ENCODE peak calls at places on chromosomes 3 and 15, in nine cellular contexts. One of them, this sample, is unnamed.

GRCh38 chr15:92693922-92694331 is 38.4 kb upstream of the FAM174B start:
- DNase-seq in K562: peak; percentile 63
- DNase-seq in sigmoid colon: no peak
- DNase-seq in HFF-Myc: no peak
- DNase-seq in AG10803: peak; percentile 9
- DNase-seq in psoas muscle: no peak
- DNase-seq in neural progenitor cell: peak; percentile 75
- DNase-seq in fibroblast of lung: peak; percentile 3
- DNase-seq in prostate gland: no peak
- DNase-seq in this sample: peak; percentile 35

GRCh38 chr3:4977889-4978258 is 1.4 kb upstream of the BHLHE40 start:
- DNase-seq in HFF-Myc: no peak
- DNase-seq in neural progenitor cell: no peak
- DNase-seq in K562: no peak
- DNase-seq in AG10803: no peak
- DNase-seq in fibroblast of lung: no peak
- DNase-seq in psoas muscle: no peak
- DNase-seq in sigmoid colon: no peak
- DNase-seq in prostate gland: no peak
- DNase-seq in this sample: no peak

GRCh38 chr3:42702982-42703694 is 540 bp upstream of the HHATL start:
- DNase-seq in K562: no peak
- DNase-seq in neural progenitor cell: no peak
- DNase-seq in prostate gland: no peak
- DNase-seq in fibroblast of lung: no peak
- DNase-seq in HFF-Myc: no peak
- DNase-seq in psoas muscle: no peak
- DNase-seq in sigmoid colon: no peak
- DNase-seq in AG10803: no peak
- DNase-seq in this sample: no peak

GRCh38 chr3:189841474-189842205 is 210.5 kb downstream of the TP63 start:
- DNase-seq in prostate gland: no peak
- DNase-seq in fibroblast of lung: peak; percentile 82
- DNase-seq in sigmoid colon: no peak
- DNase-seq in HFF-Myc: no peak
- DNase-seq in AG10803: peak; percentile 76
- DNase-seq in K562: no peak
- DNase-seq in neural progenitor cell: no peak
- DNase-seq in psoas muscle: no peak
- DNase-seq in this sample: no peak

GRCh38 chr15:63465104-63465503 is 39.3 kb upstream of the USP3 start:
- DNase-seq in sigmoid colon: no peak
- DNase-seq in fibroblast of lung: peak; percentile 75
- DNase-seq in HFF-Myc: no peak
- DNase-seq in prostate gland: peak; percentile 30
- DNase-seq in K562: no peak
- DNase-seq in AG10803: peak; percentile 86
- DNase-seq in psoas muscle: no peak
- DNase-seq in neural progenitor cell: no peak
- DNase-seq in this sample: peak; percentile 88

GRCh38 chr3:195767792-195768191 is 43.9 kb downstream of the MUC4 start:
- DNase-seq in prostate gland: no peak
- DNase-seq in AG10803: no peak
- DNase-seq in sigmoid colon: peak; percentile 24
- DNase-seq in neural progenitor cell: no peak
- DNase-seq in psoas muscle: no peak
- DNase-seq in fibroblast of lung: no peak
- DNase-seq in K562: no peak
- DNase-seq in HFF-Myc: no peak
- DNase-seq in this sample: no peak

GRCh38 chr3:5016218-5017161 is 37.3 kb downstream of the BHLHE40 start:
- DNase-seq in fibroblast of lung: peak; percentile 79
- DNase-seq in K562: peak; percentile 90
- DNase-seq in HFF-Myc: no peak
- DNase-seq in prostate gland: no peak
- DNase-seq in AG10803: peak; percentile 42
- DNase-seq in psoas muscle: no peak
- DNase-seq in neural progenitor cell: no peak
- DNase-seq in sigmoid colon: no peak
- DNase-seq in this sample: peak; percentile 90

GRCh38 chr15:64993290-64993689 is 3.6 kb upstream of the SPG21 start:
- DNase-seq in prostate gland: no peak
- DNase-seq in K562: no peak
- DNase-seq in psoas muscle: no peak
- DNase-seq in sigmoid colon: no peak
- DNase-seq in fibroblast of lung: no peak
- DNase-seq in HFF-Myc: no peak
- DNase-seq in AG10803: no peak
- DNase-seq in neural progenitor cell: no peak
- DNase-seq in this sample: no peak

GRCh38 chr3:62833538-62833937 is 41.7 kb downstream of the CADPS start:
- DNase-seq in AG10803: peak; percentile 17
- DNase-seq in sigmoid colon: no peak
- DNase-seq in neural progenitor cell: peak; percentile 44
- DNase-seq in psoas muscle: no peak
- DNase-seq in HFF-Myc: no peak
- DNase-seq in K562: peak; percentile 5
- DNase-seq in prostate gland: no peak
- DNase-seq in fibroblast of lung: peak; percentile 19
- DNase-seq in this sample: peak; percentile 8

GRCh38 chr3:62835594-62836236 is 39.5 kb downstream of the CADPS start:
- DNase-seq in HFF-Myc: no peak
- DNase-seq in sigmoid colon: no peak
- DNase-seq in neural progenitor cell: no peak
- DNase-seq in prostate gland: no peak
- DNase-seq in psoas muscle: no peak
- DNase-seq in K562: no peak
- DNase-seq in fibroblast of lung: no peak
- DNase-seq in AG10803: no peak
- DNase-seq in this sample: peak; percentile 3

GRCh38 chr3:62837145-62837787 is 38.0 kb downstream of the CADPS start:
- DNase-seq in fibroblast of lung: no peak
- DNase-seq in sigmoid colon: no peak
- DNase-seq in AG10803: no peak
- DNase-seq in psoas muscle: no peak
- DNase-seq in prostate gland: no peak
- DNase-seq in HFF-Myc: no peak
- DNase-seq in neural progenitor cell: no peak
- DNase-seq in K562: no peak
- DNase-seq in this sample: no peak

GRCh38 chr3:62827550-62827949 is 47.7 kb downstream of the CADPS start:
- DNase-seq in fibroblast of lung: no peak
- DNase-seq in HFF-Myc: no peak
- DNase-seq in K562: no peak
- DNase-seq in AG10803: no peak
- DNase-seq in sigmoid colon: no peak
- DNase-seq in neural progenitor cell: no peak
- DNase-seq in psoas muscle: no peak
- DNase-seq in prostate gland: no peak
- DNase-seq in this sample: no peak

GRCh38 chr3:62832569-62832968 is 42.6 kb downstream of the CADPS start:
- DNase-seq in AG10803: no peak
- DNase-seq in HFF-Myc: no peak
- DNase-seq in neural progenitor cell: no peak
- DNase-seq in psoas muscle: no peak
- DNase-seq in prostate gland: no peak
- DNase-seq in K562: no peak
- DNase-seq in fibroblast of lung: no peak
- DNase-seq in sigmoid colon: no peak
- DNase-seq in this sample: no peak
- H3K4me3 ChIP-seq in AG10803: no peak overlapping the region
- H3K4me3 ChIP-seq in HFF-Myc: no peak overlapping the region
- H3K4me3 ChIP-seq in neural progenitor cell: no peak overlapping the region
- H3K4me3 ChIP-seq in psoas muscle: no peak overlapping the region
- H3K4me3 ChIP-seq in prostate gland: no peak overlapping the region
- H3K4me3 ChIP-seq in K562: no peak overlapping the region
- H3K4me3 ChIP-seq in fibroblast of lung: no peak overlapping the region
- H3K4me3 ChIP-seq in sigmoid colon: no peak overlapping the region
- H3K4me3 ChIP-seq in this sample: no peak overlapping the region

GRCh38 chr3:185942396-185942795 is 4.6 kb upstream of the TRA2B start:
- DNase-seq in K562: no peak
- DNase-seq in HFF-Myc: no peak
- DNase-seq in prostate gland: no peak
- DNase-seq in sigmoid colon: no peak
- DNase-seq in neural progenitor cell: no peak
- DNase-seq in AG10803: no peak
- DNase-seq in psoas muscle: no peak
- DNase-seq in fibroblast of lung: no peak
- DNase-seq in this sample: no peak

GRCh38 chr3:185940951-185941350 is 3.1 kb upstream of the TRA2B start:
- DNase-seq in sigmoid colon: no peak
- DNase-seq in neural progenitor cell: no peak
- DNase-seq in HFF-Myc: no peak
- DNase-seq in psoas muscle: no peak
- DNase-seq in K562: no peak
- DNase-seq in prostate gland: no peak
- DNase-seq in fibroblast of lung: no peak
- DNase-seq in AG10803: no peak
- DNase-seq in this sample: no peak

GRCh38 chr3:185939721-185940120 is 1.9 kb upstream of the TRA2B start:
- DNase-seq in K562: no peak
- DNase-seq in neural progenitor cell: no peak
- DNase-seq in prostate gland: no peak
- DNase-seq in sigmoid colon: no peak
- DNase-seq in AG10803: no peak
- DNase-seq in fibroblast of lung: no peak
- DNase-seq in HFF-Myc: no peak
- DNase-seq in psoas muscle: no peak
- DNase-seq in this sample: no peak

GRCh38 chr3:185942907-185943306 is 5.1 kb upstream of the TRA2B start:
- DNase-seq in AG10803: no peak
- DNase-seq in prostate gland: no peak
- DNase-seq in K562: no peak
- DNase-seq in psoas muscle: no peak
- DNase-seq in sigmoid colon: no peak
- DNase-seq in fibroblast of lung: no peak
- DNase-seq in HFF-Myc: no peak
- DNase-seq in neural progenitor cell: no peak
- DNase-seq in this sample: no peak

DNA sequence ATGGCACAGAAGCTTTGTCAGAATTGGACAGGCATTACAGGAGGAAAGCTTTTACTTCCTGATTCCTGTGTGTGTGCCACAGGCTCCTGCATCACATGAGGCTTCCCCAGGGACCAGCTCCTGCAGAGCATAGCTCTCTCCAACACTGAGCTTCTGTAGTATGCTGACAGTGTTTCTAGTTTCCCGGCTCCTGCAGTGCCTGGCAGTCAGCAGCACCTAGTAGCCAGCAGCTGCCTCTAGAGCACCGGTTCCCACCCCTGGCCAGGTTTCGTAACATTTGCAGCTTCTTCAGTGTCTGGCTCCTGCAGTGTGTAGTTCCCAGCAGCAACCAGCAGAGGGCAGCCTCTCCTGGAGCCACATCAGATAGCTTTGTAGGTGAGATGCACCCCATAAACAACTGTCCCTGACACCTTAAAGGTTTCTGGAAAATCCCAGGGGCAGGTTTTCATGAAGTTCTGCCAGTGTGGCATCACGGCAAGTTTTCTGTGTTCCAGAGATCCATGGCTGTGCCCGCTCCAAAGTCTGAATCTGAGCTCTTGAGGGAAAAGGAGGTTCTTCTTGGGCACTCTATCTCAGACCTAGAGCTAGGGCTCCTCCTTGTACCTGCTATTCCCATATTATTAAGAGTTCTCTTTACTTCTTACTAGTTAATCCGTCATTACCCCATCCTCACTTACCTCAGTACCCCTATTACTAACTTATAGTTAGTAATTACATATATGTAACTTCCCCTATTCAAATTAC is 5.7 kb upstream of the TRA2B start:
- DNase-seq in neural progenitor cell: peak; percentile 80
- DNase-seq in sigmoid colon: peak; percentile 92
- DNase-seq in prostate gland: peak; percentile 84
- DNase-seq in AG10803: peak; percentile 76
- DNase-seq in K562: peak; percentile 73
- DNase-seq in fibroblast of lung: peak; percentile 57
- DNase-seq in HFF-Myc: peak; percentile 48
- DNase-seq in psoas muscle: peak; percentile 93
- DNase-seq in this sample: peak; percentile 88
- TF ChIP-seq CTCF in neural progenitor cell: peak; percentile 98
- TF ChIP-seq CTCF in sigmoid colon: peak; percentile 70
- TF ChIP-seq CTCF in prostate gland: peak; percentile 94
- TF ChIP-seq CTCF in AG10803: peak; percentile 99
- TF ChIP-seq CTCF in K562: peak; percentile 97
- TF ChIP-seq CTCF in fibroblast of lung: peak; percentile 98
- TF ChIP-seq CTCF in HFF-Myc: peak; percentile 100
- TF ChIP-seq CTCF in psoas muscle: peak; percentile 99
- TF ChIP-seq CTCF in this sample: peak; percentile 100

GRCh38 chr3:35529337-35529736 is 110.0 kb upstream of the ARPP21 start:
- DNase-seq in sigmoid colon: no peak
- DNase-seq in K562: no peak
- DNase-seq in HFF-Myc: no peak
- DNase-seq in neural progenitor cell: no peak
- DNase-seq in psoas muscle: no peak
- DNase-seq in fibroblast of lung: no peak
- DNase-seq in AG10803: no peak
- DNase-seq in prostate gland: no peak
- DNase-seq in this sample: no peak

GRCh38 chr3:35524851-35525250 is 114.5 kb upstream of the ARPP21 start:
- DNase-seq in prostate gland: no peak
- DNase-seq in fibroblast of lung: no peak
- DNase-seq in sigmoid colon: no peak
- DNase-seq in psoas muscle: no peak
- DNase-seq in K562: no peak
- DNase-seq in AG10803: no peak
- DNase-seq in neural progenitor cell: no peak
- DNase-seq in HFF-Myc: no peak
- DNase-seq in this sample: no peak

GRCh38 chr3:35523838-35524237 is 115.5 kb upstream of the ARPP21 start:
- DNase-seq in K562: no peak
- DNase-seq in prostate gland: no peak
- DNase-seq in fibroblast of lung: peak; percentile 69
- DNase-seq in sigmoid colon: no peak
- DNase-seq in HFF-Myc: no peak
- DNase-seq in AG10803: no peak
- DNase-seq in psoas muscle: no peak
- DNase-seq in neural progenitor cell: no peak
- DNase-seq in this sample: no peak

DNA sequence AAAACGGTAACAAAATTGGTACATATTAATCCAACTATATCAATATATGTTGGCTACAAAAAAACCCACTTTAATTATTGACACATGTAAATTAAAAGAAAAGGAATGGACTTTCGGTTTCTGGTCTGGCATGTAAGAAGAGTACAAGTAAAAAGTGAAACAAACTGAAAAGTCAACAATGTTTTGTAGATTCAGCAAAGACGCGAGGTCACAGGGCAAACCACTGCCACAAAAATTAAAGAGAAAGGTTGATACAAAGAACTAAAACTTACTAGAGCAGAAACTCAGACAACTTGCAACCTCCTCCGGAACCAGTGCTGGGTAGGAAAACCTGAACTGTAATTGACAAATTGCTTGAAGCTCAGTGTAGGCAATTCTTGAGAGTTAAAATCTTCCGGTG is 110.6 kb upstream of the ARPP21 start:
- DNase-seq in AG10803: no peak
- DNase-seq in neural progenitor cell: no peak
- DNase-seq in psoas muscle: no peak
- DNase-seq in sigmoid colon: no peak
- DNase-seq in HFF-Myc: no peak
- DNase-seq in prostate gland: no peak
- DNase-seq in fibroblast of lung: peak; percentile 7
- DNase-seq in K562: no peak
- DNase-seq in this sample: no peak
- H3K4me3 ChIP-seq in AG10803: no peak overlapping the region
- H3K4me3 ChIP-seq in neural progenitor cell: no peak overlapping the region
- H3K4me3 ChIP-seq in psoas muscle: no peak overlapping the region
- H3K4me3 ChIP-seq in sigmoid colon: no peak overlapping the region
- H3K4me3 ChIP-seq in HFF-Myc: no peak overlapping the region
- H3K4me3 ChIP-seq in prostate gland: no peak overlapping the region
- H3K4me3 ChIP-seq in fibroblast of lung: no peak overlapping the region
- H3K4me3 ChIP-seq in K562: no peak overlapping the region
- H3K4me3 ChIP-seq in this sample: no peak overlapping the region

GRCh38 chr3:70531063-70531657 is 218.7 kb upstream of the MDFIC2 start:
- DNase-seq in fibroblast of lung: peak; percentile 29
- DNase-seq in psoas muscle: no peak
- DNase-seq in AG10803: peak; percentile 34
- DNase-seq in HFF-Myc: no peak
- DNase-seq in sigmoid colon: no peak
- DNase-seq in neural progenitor cell: peak; percentile 25
- DNase-seq in K562: peak; percentile 14
- DNase-seq in prostate gland: no peak
- DNase-seq in this sample: peak; percentile 43
- TF ChIP-seq CTCF in fibroblast of lung: peak; percentile 60
- TF ChIP-seq CTCF in psoas muscle: peak; percentile 42
- TF ChIP-seq CTCF in AG10803: peak; percentile 67
- TF ChIP-seq CTCF in HFF-Myc: peak; percentile 36
- TF ChIP-seq CTCF in sigmoid colon: peak; percentile 16
- TF ChIP-seq CTCF in neural progenitor cell: peak; percentile 75
- TF ChIP-seq CTCF in K562: no peak
- TF ChIP-seq CTCF in prostate gland: peak; percentile 60
- TF ChIP-seq CTCF in this sample: peak; percentile 59

This sample was measured in fibroblast of villous mesenchyme.